ENCODE peak calls at places on chromosomes 2 and 18, in six cellular contexts. W is neural crest cell, O is HFFc6, A is WTC11, X is ACHN, Y is AG09319. Q is an unnamed sample.

GRCh38 chr2:137865954-137866540 is 98.2 kb upstream of the HNMT start:
- DNase-seq in W (peak), O (peak), A (peak), X (peak), Y (peak), Q (no peak)

GRCh38 chr18:56188521-56188920 is 449.9 kb downstream of the TXNL1 start:
- DNase-seq in W (no peak), O (no peak), A (no peak), X (no peak), Y (no peak), Q (no peak)

GRCh38 chr2:53104263-53104662 is 663.3 kb upstream of the CHAC2 start:
- DNase-seq in W (no peak), O (peak), A (no peak), X (peak), Y (no peak), Q (no peak)

GRCh38 chr2:146523218-146523617 is 1321.6 kb upstream of the ACVR2A start:
- DNase-seq in W (no peak), O (no peak), A (no peak), X (peak), Y (no peak), Q (no peak)

GRCh38 chr2:233387225-233387624 is 32.9 kb downstream of the DGKD start:
- DNase-seq in W (no peak), O (no peak), A (no peak), X (no peak), Y (no peak), Q (no peak)

GRCh38 chr2:63856302-63856600 is 14.6 kb downstream of the UGP2 start:
- DNase-seq in W (no peak), O (no peak), A (no peak), X (no peak), Y (no peak), Q (no peak)

GRCh38 chr2:21438949-21439348 is 315.2 kb downstream of the TDRD15 start:
- DNase-seq in W (no peak), O (no peak), A (no peak), X (peak), Y (no peak), Q (peak)

GRCh38 chr2:233772153-233772552 is 6.0 kb upstream of the MROH2A start:
- DNase-seq in W (no peak), O (no peak), A (no peak), X (no peak), Y (no peak), Q (no peak)

GRCh38 chr2:236608308-236608564 is 38.6 kb downstream of the ACKR3 start:
- DNase-seq in W (no peak), O (no peak), A (no peak), X (no peak), Y (no peak), Q (peak)

GRCh38 chr2:2188344-2189111 is 142.5 kb downstream of the MYT1L start:
- DNase-seq in W (no peak), O (no peak), A (no peak), X (no peak), Y (no peak), Q (no peak)

GRCh38 chr2:109318150-109318948 is 189.3 kb downstream of the SH3RF3 start:
- DNase-seq in W (no peak), O (peak), A (no peak), X (no peak), Y (peak), Q (peak)

GRCh38 chr18:24492445-24492844 is 32.0 kb downstream of the HRH4 start:
- DNase-seq in W (no peak), O (no peak), A (no peak), X (no peak), Y (no peak), Q (no peak)

GRCh38 chr2:210226186-210226585 is 939 bp upstream of the ACADL start:
- DNase-seq in W (no peak), O (no peak), A (no peak), X (no peak), Y (no peak), Q (no peak)

GRCh38 chr18:59957957-59958356 is 58.2 kb downstream of the PMAIP1 start:
- DNase-seq in W (no peak), O (peak), A (no peak), X (peak), Y (peak), Q (no peak)

GRCh38 chr2:3895021-3895420 is 191.6 kb downstream of the DCDC2C start:
- DNase-seq in W (no peak), O (no peak), A (no peak), X (no peak), Y (no peak), Q (no peak)

GRCh38 chr2:207253946-207254345 is 88.2 kb upstream of the KLF7 start:
- DNase-seq in W (no peak), O (peak), A (no peak), X (peak), Y (peak), Q (peak)

GRCh38 chr18:48803518-48803917 is 147.2 kb downstream of the SMAD7 start:
- DNase-seq in W (no peak), O (no peak), A (peak), X (no peak), Y (no peak), Q (no peak)

GRCh38 chr2:157692768-157693167 is 64.1 kb upstream of the ACVR1C start:
- DNase-seq in W (no peak), O (peak), A (no peak), X (peak), Y (no peak), Q (peak)